ENCODE peak calls at places on chromosomes 3 and 15, in seven cellular contexts. U is right atrium auricular region, N is A549, G is pancreas, O is heart left ventricle, V is kidney, Y is lung. X is an unnamed sample.

GRCh38 chr3:129834580-129834979 is 58.9 kb downstream of the TMCC1 start:
- DNase-seq in U (no peak), N (no peak), G (no peak), O (no peak), V (no peak), Y (no peak), X (no peak)

GRCh38 chr15:88702983-88703382 is 64.2 kb downstream of the ISG20 start:
- DNase-seq in U (no peak), N (no peak), G (no peak), O (no peak), V (no peak), Y (no peak), X (no peak)

GRCh38 chr3:129398803-129399144 is 29.7 kb downstream of the EFCAB12 start:
- DNase-seq in U (no peak), N (no peak), G (no peak), O (peak; percentile 23), V (no peak), Y (no peak), X (no peak)

GRCh38 chr15:69338535-69339213 is 40.0 kb downstream of the PAQR5 start:
- DNase-seq in U (no peak), N (no peak), G (no peak), O (no peak), V (no peak), Y (no peak), X (no peak)

GRCh38 chr3:46901061-46901460 is 23.5 kb downstream of the PTH1R start:
- DNase-seq in U (no peak), N (no peak), G (no peak), O (no peak), V (peak; percentile 46), Y (no peak), X (no peak)

GRCh38 chr15:67843571-67844387 is 3.9 kb upstream of the RNU6-1 start:
- DNase-seq in U (no peak), N (no peak), G (no peak), O (no peak), V (no peak), Y (peak; percentile 41), X (no peak)

GRCh38 chr15:64029111-64029510 is 17.2 kb downstream of the DAPK2 start:
- DNase-seq in U (no peak), N (no peak), G (no peak), O (no peak), V (no peak), Y (no peak), X (no peak)

GRCh38 chr15:68551296-68551635 is 27.5 kb upstream of the CORO2B start:
- DNase-seq in U (peak; percentile 54), N (no peak), G (no peak), O (no peak), V (no peak), Y (no peak), X (no peak)

GRCh38 chr15:60961541-60961940 is 267.6 kb downstream of the RORA start:
- DNase-seq in U (no peak), N (no peak), G (no peak), O (no peak), V (no peak), Y (no peak), X (no peak)

GRCh38 chr3:63279442-63279841 is 1.3 kb downstream of the SYNPR start:
- DNase-seq in U (no peak), N (no peak), G (no peak), O (no peak), V (no peak), Y (no peak), X (no peak)

GRCh38 chr3:147919496-147919895 is 510.3 kb downstream of the ZIC1 start:
- DNase-seq in U (no peak), N (no peak), G (no peak), O (no peak), V (no peak), Y (no peak), X (no peak)

GRCh38 chr3:123353852-123354238 is 95.0 kb downstream of the ADCY5 start:
- DNase-seq in U (no peak), N (no peak), G (no peak), O (no peak), V (no peak), Y (no peak), X (no peak)

GRCh38 chr3:46829699-46830208 is 33.5 kb downstream of the MYL3 start:
- DNase-seq in U (no peak), N (no peak), G (no peak), O (no peak), V (no peak), Y (no peak), X (no peak)

GRCh38 chr3:8481380-8481779 is 20.2 kb upstream of the LMCD1 start:
- DNase-seq in U (no peak), N (no peak), G (no peak), O (no peak), V (no peak), Y (no peak), X (no peak)

GRCh38 chr15:61834076-61834697 is 226.1 kb downstream of the VPS13C start:
- DNase-seq in U (peak; percentile 92), N (peak; percentile 67), G (peak; percentile 61), O (peak; percentile 79), V (peak; percentile 89), Y (peak; percentile 82), X (peak; percentile 46)

GRCh38 chr3:13686332-13686731 is 137.4 kb downstream of the FBLN2 start:
- DNase-seq in U (no peak), N (no peak), G (no peak), O (no peak), V (no peak), Y (no peak), X (no peak)

GRCh38 chr15:72047020-72047419 is 70.9 kb downstream of the MYO9A start:
- DNase-seq in U (no peak), N (no peak), G (no peak), O (no peak), V (no peak), Y (no peak), X (no peak)

GRCh38 chr3:139110072-139110830 is 65.6 kb upstream of the PRR23C start:
- DNase-seq in U (no peak), N (no peak), G (no peak), O (peak; percentile 42), V (no peak), Y (peak; percentile 22), X (no peak)

GRCh38 chr3:94673891-94674290 is 611.0 kb downstream of the NSUN3 start:
- DNase-seq in U (no peak), N (no peak), G (no peak), O (no peak), V (no peak), Y (no peak), X (no peak)

GRCh38 chr3:135991621-135992020 is 26.1 kb downstream of the PPP2R3A start:
- DNase-seq in U (no peak), N (no peak), G (no peak), O (no peak), V (no peak), Y (no peak), X (no peak)

GRCh38 chr15:81484076-81484475 is 110.1 kb upstream of the TMC3 start:
- DNase-seq in U (no peak), N (no peak), G (no peak), O (no peak), V (no peak), Y (no peak), X (no peak)

GRCh38 chr3:99842826-99843589 is 25.3 kb downstream of the CMSS1 start:
- DNase-seq in U (no peak), N (no peak), G (no peak), O (no peak), V (no peak), Y (no peak), X (no peak)
- H3K4me3 ChIP-seq in U (no peak overlapping the region), N (no peak overlapping the region), G (peak overlapping the region; percentile 14), O (no peak overlapping the region), V (no peak overlapping the region), Y (no peak overlapping the region), X (no peak overlapping the region)

DNA sequence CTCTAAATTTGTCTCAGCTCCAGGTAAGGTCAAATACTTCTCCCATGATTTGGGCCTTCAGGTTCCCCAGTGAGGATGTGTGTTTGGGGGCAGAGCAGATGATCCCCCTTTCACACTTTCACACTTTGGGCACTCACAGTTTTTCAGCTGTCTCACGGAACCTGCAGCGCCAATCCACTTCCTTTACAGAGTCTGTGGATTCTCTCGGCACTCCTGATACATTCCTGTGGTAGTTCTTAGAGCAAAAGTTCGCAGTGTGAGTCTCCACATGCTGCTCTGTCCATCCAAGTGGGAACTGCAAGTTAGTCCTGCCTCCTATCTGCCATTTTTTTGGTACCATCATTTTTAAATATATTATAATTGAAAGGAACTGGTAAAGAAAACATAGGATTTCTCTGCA is 20.2 kb upstream of the CPOX start:
- DNase-seq in U (no peak), N (no peak), G (no peak), O (no peak), V (no peak), Y (no peak), X (no peak)
- H3K4me3 ChIP-seq in U (no peak overlapping the region), N (no peak overlapping the region), G (no peak overlapping the region), O (no peak overlapping the region), V (no peak overlapping the region), Y (no peak overlapping the region), X (no peak overlapping the region)

GRCh38 chr3:193780810-193781472 is 187.9 kb downstream of the OPA1 start:
- DNase-seq in U (peak; percentile 77), N (peak; percentile 88), G (peak; percentile 53), O (peak; percentile 72), V (peak; percentile 88), Y (peak; percentile 58), X (no peak)

GRCh38 chr3:193782747-193783146 is 189.7 kb downstream of the OPA1 start:
- DNase-seq in U (no peak), N (no peak), G (no peak), O (no peak), V (no peak), Y (no peak), X (no peak)

GRCh38 chr3:193778676-193779075 is 185.7 kb downstream of the OPA1 start:
- DNase-seq in U (no peak), N (no peak), G (no peak), O (no peak), V (no peak), Y (no peak), X (no peak)

GRCh38 chr3:193779933-193780332 is 186.9 kb downstream of the OPA1 start:
- DNase-seq in U (no peak), N (no peak), G (no peak), O (no peak), V (no peak), Y (no peak), X (no peak)

DNA sequence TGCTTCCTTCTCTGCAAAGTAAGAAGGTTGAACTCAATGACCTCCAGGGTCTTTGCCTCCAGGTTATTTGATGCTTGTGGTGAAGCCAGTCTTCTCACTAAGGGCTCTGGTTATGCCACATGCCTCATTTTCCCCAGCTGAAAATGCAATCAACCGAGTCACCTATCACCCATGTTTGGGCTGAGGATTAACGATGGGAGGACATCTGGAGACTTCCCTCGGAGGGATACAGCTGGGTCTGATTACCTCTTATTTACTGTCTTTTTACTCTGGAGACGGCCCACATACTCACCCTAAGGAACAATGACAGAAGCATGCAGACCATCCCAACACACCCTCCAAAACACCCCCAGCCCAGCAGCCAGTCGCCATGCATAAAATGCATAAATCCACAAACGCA is 187.4 kb downstream of the OPA1 start:
- DNase-seq in U (no peak), N (no peak), G (no peak), O (no peak), V (no peak), Y (no peak), X (no peak)
- H3K4me3 ChIP-seq in U (no peak overlapping the region), N (no peak overlapping the region), G (no peak overlapping the region), O (no peak overlapping the region), V (no peak overlapping the region), Y (no peak overlapping the region), X (no peak overlapping the region)

DNA sequence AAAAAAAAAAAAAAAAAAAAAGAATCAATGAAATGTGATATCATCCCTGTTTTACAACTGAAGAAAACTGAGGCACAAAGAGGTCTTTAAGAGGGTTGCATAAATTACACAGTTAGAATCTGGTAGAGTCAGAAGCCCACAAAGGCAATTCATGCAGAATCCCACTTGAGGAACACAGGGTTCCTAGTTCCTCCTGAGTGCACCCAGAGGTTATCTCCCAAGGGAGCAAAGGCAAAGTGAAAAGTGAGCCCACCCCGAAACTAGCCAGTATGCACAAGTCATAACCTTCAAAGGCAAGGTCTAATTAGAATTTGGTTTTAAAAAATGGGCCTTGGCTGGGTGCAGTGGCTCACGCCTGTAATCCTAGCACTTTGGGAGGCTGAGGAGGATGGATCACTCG is 37.8 kb downstream of the AP3S2 start:
- DNase-seq in U (no peak), N (no peak), G (no peak), O (no peak), V (no peak), Y (no peak), X (no peak)
- H3K4me3 ChIP-seq in U (no peak overlapping the region), N (no peak overlapping the region), G (no peak overlapping the region), O (no peak overlapping the region), V (no peak overlapping the region), Y (no peak overlapping the region), X (no peak overlapping the region)

X was measured in effector memory CD4-positive, alpha-beta T cell.